ENCODE peak calls at places on chromosomes 11 and 22, in four cellular contexts. Z is trophoblast cell, L is PC-9, I is adrenal gland. E is an unnamed sample. For H3K9me3 and H3K36me3, the result is how much of the 10 kb centered on the place peaks cover.

GRCh38 chr22:21816787-21817496 is 50.5 kb downstream of the MAPK1 start:
- DNase-seq in Z (peak), L (no peak), I (peak), E (no peak)

GRCh38 chr11:86156397-86156977 is 87.6 kb upstream of the PICALM start:
- DNase-seq in Z (no peak), L (no peak), I (no peak), E (no peak)

GRCh38 chr22:19984851-19985811 is 31.5 kb downstream of the ARVCF start:
- DNase-seq in Z (no peak), L (no peak), I (no peak), E (no peak)

GRCh38 chr11:86150826-86151187 is 81.9 kb upstream of the PICALM start:
- DNase-seq in Z (no peak), L (no peak), I (no peak), E (no peak)

GRCh38 chr11:69157156-69157821 is 1.6 kb downstream of the SMIM38 start:
- DNase-seq in Z (no peak), L (no peak), I (no peak), E (peak)

GRCh38 chr11:134762248-134763029 is 350.4 kb upstream of the B3GAT1 start:
- DNase-seq in Z (no peak), L (no peak), I (no peak), E (no peak)

GRCh38 chr11:57657290-57658022 is at the start of gene CLP1:
- DNase-seq in Z (peak), L (peak), I (peak), E (peak)

GRCh38 chr11:4118107-4118506 is 23.5 kb downstream of the RRM1 start:
- DNase-seq in Z (peak), L (no peak), I (no peak), E (no peak)

GRCh38 chr22:35547993-35548761 is 7.5 kb downstream of the RASD2 start:
- DNase-seq in Z (peak), L (no peak), I (no peak), E (peak)

GRCh38 chr11:123251656-123252344 is 56.8 kb upstream of the CLMP start:
- DNase-seq in Z (peak), L (no peak), I (peak), E (no peak)

GRCh38 chr11:64224891-64225607 is 937 bp downstream of the TRPT1 start:
- DNase-seq in Z (peak), L (no peak), I (no peak), E (no peak)

GRCh38 chr11:29296680-29297079 is 720.1 kb downstream of the KCNA4 start:
- DNase-seq in Z (no peak), L (no peak), I (no peak), E (no peak)

GRCh38 chr22:39405346-39406085 is 5.9 kb downstream of the TAB1 start:
- DNase-seq in Z (no peak), L (no peak), I (no peak), E (no peak)

GRCh38 chr11:84581083-84581482 is 1046.1 kb downstream of the DLG2 start:
- DNase-seq in Z (no peak), L (no peak), I (no peak), E (no peak)

GRCh38 chr22:43313497-43314474 is 29.4 kb downstream of the SCUBE1 start:
- DNase-seq in Z (peak), L (no peak), I (peak), E (no peak)

GRCh38 chr22:50673231-50674126 is 856 bp downstream of the SHANK3 start:
- DNase-seq in Z (no peak), L (no peak), I (no peak), E (no peak)

GRCh38 chr11:121741316-121741715 is 288.5 kb upstream of the SORL1-AS1 start:
- DNase-seq in Z (no peak), L (no peak), I (no peak), E (no peak)

GRCh38 chr11:115699733-115700132 is 195.5 kb upstream of the CADM1 start:
- DNase-seq in Z (no peak), L (no peak), I (no peak), E (no peak)

GRCh38 chr11:104320956-104321355 is 157.0 kb upstream of the PDGFD start:
- DNase-seq in Z (no peak), L (no peak), I (no peak), E (no peak)

GRCh38 chr11:17531071-17531817 is 13.0 kb downstream of the USH1C start:
- DNase-seq in Z (no peak), L (no peak), I (no peak), E (no peak)

DNA sequence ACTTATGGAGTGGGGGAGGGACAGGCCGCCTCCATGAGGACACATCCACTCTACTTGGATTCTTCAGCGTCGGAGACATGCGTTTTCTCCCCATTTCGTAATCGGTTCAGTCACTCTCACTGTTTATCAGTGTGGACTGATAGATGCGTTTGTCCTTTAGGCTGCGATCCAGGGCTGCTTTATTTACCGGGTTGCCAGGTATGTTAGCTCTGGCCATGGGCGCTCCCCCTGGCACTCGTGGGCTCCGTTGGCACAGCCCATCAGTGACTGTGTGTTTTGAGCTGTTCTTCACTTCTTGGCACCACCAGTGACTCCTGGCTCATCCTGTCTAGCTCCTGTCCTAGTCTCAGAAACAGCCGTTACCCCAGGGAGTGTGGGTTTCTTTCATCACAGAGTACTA is 1203.3 kb downstream of the BRD1 start:
- DNase-seq in Z (no peak), L (no peak), I (no peak), E (no peak)
- H3K9me3 ChIP-seq in Z (under half), L (under half), I (under half), E (under half)

GRCh38 chr11:65402790-65403189 is 16.4 kb downstream of the FRMD8 start:
- DNase-seq in Z (no peak), L (no peak), I (no peak), E (no peak)
- H3K36me3 ChIP-seq in Z (half or more), L (under half), I (half or more), E (under half)

DNA sequence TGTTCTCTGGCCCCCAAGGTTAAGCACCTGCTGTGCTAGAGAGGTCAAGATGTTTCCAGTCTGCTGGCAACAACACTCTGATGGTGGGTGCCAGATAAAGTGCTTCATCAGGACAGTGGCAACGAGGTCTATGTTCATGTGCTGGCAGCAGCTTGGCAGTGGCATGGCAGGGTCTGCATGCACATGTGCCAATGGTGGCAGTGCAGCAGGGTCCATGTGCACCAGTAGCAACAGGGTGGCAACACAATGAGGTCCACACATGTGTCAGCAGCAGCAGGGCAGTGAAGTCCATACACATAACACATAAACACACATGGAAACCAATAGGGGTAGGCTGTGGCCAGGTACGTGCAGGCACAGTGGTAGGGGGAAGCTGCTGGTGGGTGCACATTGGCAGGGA is 48.4 kb upstream of the FAR1 start:
- DNase-seq in Z (no peak), L (no peak), I (no peak), E (no peak)
- H3K9me3 ChIP-seq in Z (under half), L (under half), I (under half), E (under half)

GRCh38 chr22:31263896-31264295 is 28.4 kb downstream of the PIK3IP1 start:
- DNase-seq in Z (no peak), L (no peak), I (peak), E (no peak)
- H3K36me3 ChIP-seq in Z (half or more), L (under half), I (half or more), E (under half)

GRCh38 chr22:49024775-49025440 is 802.8 kb downstream of the BRD1 start:
- DNase-seq in Z (no peak), L (no peak), I (no peak), E (peak)
- H3K9me3 ChIP-seq in Z (under half), L (under half), I (under half), E (under half)